ENCODE peak calls at places on chromosomes 6 and 20, in seven cellular contexts. W is CD8-positive, alpha-beta T cell; P is upper lobe of right lung; D is fibroblast of the aortic adventitia; I is H9; M is astrocyte; E is tibial nerve. B is an unnamed sample.
A peak's percentile ranks its signal among the peaks of the same experiment; 100 is the strongest.

GRCh38 chr20:13211956-13212618 is 9.0 kb upstream of the ISM1 start:
- DNase-seq in P (no peak), W (no peak), E (no peak), I (no peak), D (no peak), M (no peak), B (no peak)

GRCh38 chr6:56758120-56758519 is 115.4 kb upstream of the DST start:
- DNase-seq in W (no peak), P (no peak), D (no peak), E (no peak), M (no peak), I (no peak), B (no peak)

GRCh38 chr20:56554869-56555268 is 21.8 kb downstream of the FAM209B start:
- DNase-seq in D (peak; percentile 91), W (no peak), M (peak; percentile 97), I (peak; percentile 40), P (no peak), E (no peak), B (no peak)

GRCh38 chr20:36919715-36920333 is 31.7 kb downstream of the SAMHD1 start:
- DNase-seq in E (no peak), D (peak; percentile 79), W (no peak), I (no peak), P (no peak), M (peak; percentile 32), B (no peak)

GRCh38 chr20:64104667-64105451 is 2.5 kb downstream of the NPBWR2 start:
- DNase-seq in M (no peak), D (no peak), I (no peak), P (peak; percentile 52), E (no peak), W (no peak), B (peak; percentile 32)

GRCh38 chr6:143336446-143337152 is 113.9 kb downstream of the ADAT2 start:
- DNase-seq in D (peak; percentile 63), W (no peak), I (peak; percentile 28), P (no peak), E (no peak), M (peak; percentile 81), B (no peak)

GRCh38 chr6:132464538-132465256 is 48.2 kb downstream of the STX7 start:
- DNase-seq in I (no peak), W (no peak), D (no peak), P (no peak), M (peak; percentile 25), E (no peak), B (no peak)

GRCh38 chr20:64047968-64048401 is 1.5 kb downstream of the SOX18 start:
- DNase-seq in I (peak; percentile 57), P (no peak), W (no peak), D (no peak), M (no peak), E (no peak), B (no peak)

GRCh38 chr20:53706511-53707031 is 112.9 kb upstream of the ZNF217 start:
- DNase-seq in W (peak; percentile 37), I (no peak), D (peak; percentile 80), M (peak; percentile 45), E (no peak), P (no peak), B (no peak)

GRCh38 chr20:21053002-21053762 is 53.0 kb downstream of the LINC00237 start:
- DNase-seq in W (no peak), D (no peak), I (no peak), M (no peak), E (no peak), P (no peak), B (no peak)

GRCh38 chr20:17616480-17617211 is 46.8 kb downstream of the DSTN start:
- DNase-seq in W (no peak), D (no peak), P (peak; percentile 61), E (no peak), I (peak; percentile 23), M (no peak), B (no peak)

GRCh38 chr6:81697564-81697963 is 54.9 kb downstream of the TENT5A start:
- DNase-seq in E (no peak), D (peak; percentile 41), I (no peak), W (no peak), M (peak; percentile 62), P (no peak), B (no peak)

GRCh38 chr6:110528051-110528929 is 51.9 kb upstream of the SLC22A16 start:
- DNase-seq in I (no peak), P (no peak), W (peak; percentile 53), M (peak; percentile 85), D (peak; percentile 85), E (peak; percentile 28), B (no peak)

GRCh38 chr20:47801079-47801478 is 15.8 kb upstream of the SULF2 start:
- DNase-seq in D (no peak), W (no peak), I (no peak), E (no peak), M (no peak), P (no peak), B (no peak)

GRCh38 chr20:47795214-47795667 is 10.0 kb upstream of the SULF2 start:
- DNase-seq in M (peak; percentile 58), D (no peak), P (no peak), E (no peak), I (no peak), W (no peak), B (no peak)

GRCh38 chr20:47799116-47799715 is 13.9 kb upstream of the SULF2 start:
- DNase-seq in D (no peak), I (no peak), E (no peak), W (no peak), M (no peak), P (no peak), B (no peak)

GRCh38 chr20:47800619-47801018 is 15.3 kb upstream of the SULF2 start:
- DNase-seq in P (no peak), D (no peak), W (no peak), M (no peak), I (no peak), E (no peak), B (no peak)

GRCh38 chr20:47796952-47797351 is 11.7 kb upstream of the SULF2 start:
- DNase-seq in M (no peak), P (peak; percentile 69), I (no peak), W (no peak), D (no peak), E (no peak), B (no peak)
- TF ChIP-seq CTCF in M (no peak), P (no peak), I (no peak), W (no peak), D (no peak), E (no peak), B (no peak)

GRCh38 chr6:138692978-138693909 is 80.3 kb upstream of the CCDC28A start:
- DNase-seq in D (peak; percentile 35), E (peak; percentile 36), P (peak; percentile 90), M (peak; percentile 63), W (peak; percentile 19), I (peak; percentile 79), B (no peak)
- TF ChIP-seq CTCF in D (no peak), E (no peak), P (no peak), M (no peak), W (no peak), I (no peak), B (no peak)

GRCh38 chr20:872855-873520 is 39.5 kb downstream of the FAM110A start:
- DNase-seq in E (no peak), M (no peak), I (peak; percentile 80), P (no peak), W (no peak), D (no peak), B (no peak)
- TF ChIP-seq CTCF in E (no peak), M (no peak), I (peak; percentile 70), P (no peak), W (no peak), D (no peak), B (no peak)

DNA sequence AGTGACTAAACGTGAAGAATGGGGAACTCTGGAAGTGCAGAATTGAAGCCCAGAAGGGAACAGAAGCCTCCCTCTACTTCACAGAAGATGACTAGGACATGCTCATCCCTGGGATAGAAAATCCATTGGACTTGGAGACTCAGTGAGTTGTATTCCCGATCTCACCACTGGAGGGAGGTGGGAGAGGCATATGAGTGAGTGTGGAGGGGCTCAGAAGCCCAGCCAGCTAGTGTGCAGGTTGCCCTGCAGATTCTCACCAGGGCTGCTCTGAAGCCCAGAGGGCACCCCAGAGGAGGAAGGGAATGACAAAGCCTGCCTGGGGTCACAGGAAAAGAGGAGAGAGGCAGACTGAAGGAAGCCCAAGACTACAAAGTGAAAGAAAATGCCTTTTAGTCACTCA is 42.1 kb upstream of the HLA-E start:
- DNase-seq in W (no peak), D (no peak), I (peak; percentile 83), M (no peak), P (no peak), E (no peak), B (no peak)
- TF ChIP-seq CTCF in W (no peak), D (no peak), I (peak; percentile 71), M (no peak), P (no peak), E (no peak), B (no peak)